ENCODE peak calls at places on chromosome 15, in ten cellular contexts. C, U, V, G, X, Q, M, W, P and Y are unnamed samples. For H3K9me3, the result is how much of the 10 kb centered on the place peaks cover.

GRCh38 chr15:96701876-96702275 is 371.4 kb downstream of the NR2F2 start:
- DNase-seq in C (no peak), U (no peak), V (no peak), G (no peak), X (no peak), Q (no peak), M (no peak), W (no peak), P (no peak), Y (no peak)

GRCh38 chr15:99504823-99505551 is 60.8 kb upstream of the MEF2A start:
- DNase-seq in C (peak), U (no peak), V (no peak), G (no peak), X (no peak), Q (no peak), M (no peak), W (no peak), P (no peak), Y (no peak)

GRCh38 chr15:54387808-54388207 is 409.6 kb downstream of the UNC13C start:
- DNase-seq in C (no peak), U (no peak), V (no peak), G (no peak), X (no peak), Q (no peak), M (no peak), W (no peak), P (no peak), Y (no peak)

GRCh38 chr15:46413799-46414198 is 779.0 kb downstream of the SQOR start:
- DNase-seq in C (peak), U (no peak), V (no peak), G (no peak), X (no peak), Q (no peak), M (no peak), W (no peak), P (no peak), Y (no peak)

GRCh38 chr15:84789762-84790161 is 27.4 kb upstream of the ALPK3 start:
- DNase-seq in C (no peak), U (no peak), V (no peak), G (peak), X (no peak), Q (no peak), M (no peak), W (no peak), P (no peak), Y (no peak)

GRCh38 chr15:42137461-42138261 is 18.8 kb downstream of the PLA2G4F start:
- DNase-seq in C (peak), U (no peak), V (no peak), G (peak), X (peak), Q (peak), M (peak), W (no peak), P (no peak), Y (peak)

GRCh38 chr15:55633731-55634130 is 45.6 kb upstream of the PYGO1 start:
- DNase-seq in C (peak), U (no peak), V (no peak), G (no peak), X (no peak), Q (no peak), M (no peak), W (no peak), P (no peak), Y (no peak)

GRCh38 chr15:54150255-54150654 is 172.0 kb downstream of the UNC13C start:
- DNase-seq in C (peak), U (no peak), V (no peak), G (no peak), X (no peak), Q (no peak), M (no peak), W (no peak), P (no peak), Y (no peak)

GRCh38 chr15:47820047-47820779 is 102.9 kb downstream of the SEMA6D start:
- DNase-seq in C (peak), U (no peak), V (no peak), G (no peak), X (no peak), Q (no peak), M (no peak), W (no peak), P (no peak), Y (no peak)

GRCh38 chr15:78174398-78174797 is 25.2 kb downstream of the IDH3A start:
- DNase-seq in C (no peak), U (no peak), V (no peak), G (no peak), X (no peak), Q (no peak), M (no peak), W (peak), P (no peak), Y (peak)

GRCh38 chr15:91952216-91952615 is 98.7 kb downstream of the SLCO3A1 start:
- DNase-seq in C (no peak), U (no peak), V (no peak), G (no peak), X (no peak), Q (no peak), M (no peak), W (no peak), P (no peak), Y (no peak)

GRCh38 chr15:67322481-67322880 is 67.9 kb downstream of the IQCH start:
- DNase-seq in C (peak), U (no peak), V (no peak), G (no peak), X (no peak), Q (no peak), M (no peak), W (no peak), P (no peak), Y (no peak)

GRCh38 chr15:72161351-72162132 is 36.0 kb downstream of the GRAMD2A start:
- DNase-seq in C (no peak), U (no peak), V (no peak), G (no peak), X (no peak), Q (no peak), M (no peak), W (no peak), P (no peak), Y (no peak)

GRCh38 chr15:87369269-87369668 is 887.3 kb downstream of the NTRK3 start:
- DNase-seq in C (peak), U (no peak), V (no peak), G (no peak), X (no peak), Q (no peak), M (no peak), W (no peak), P (no peak), Y (no peak)

GRCh38 chr15:81336568-81336967 is 12.6 kb upstream of the STARD5 start:
- DNase-seq in C (peak), U (no peak), V (no peak), G (no peak), X (peak), Q (peak), M (no peak), W (no peak), P (no peak), Y (no peak)

GRCh38 chr15:62879770-62880169 is 162.8 kb upstream of the TPM1 start:
- DNase-seq in C (no peak), U (no peak), V (no peak), G (no peak), X (no peak), Q (no peak), M (no peak), W (no peak), P (no peak), Y (no peak)

GRCh38 chr15:34514251-34514760 is 69.1 kb downstream of the GOLGA8B start:
- DNase-seq in C (no peak), U (peak), V (peak), G (peak), X (no peak), Q (peak), M (no peak), W (peak), P (peak), Y (no peak)

GRCh38 chr15:58269455-58270414 is 131.6 kb downstream of the AQP9 start:
- DNase-seq in C (peak), U (no peak), V (peak), G (peak), X (peak), Q (peak), M (no peak), W (peak), P (no peak), Y (peak)

GRCh38 chr15:64437982-64438381 is 22.4 kb upstream of the ZNF609 start:
- DNase-seq in C (no peak), U (no peak), V (no peak), G (no peak), X (no peak), Q (no peak), M (no peak), W (no peak), P (no peak), Y (no peak)

GRCh38 chr15:57551717-57552677 is 39.7 kb upstream of the MYZAP start:
- DNase-seq in C (peak), U (no peak), V (no peak), G (peak), X (no peak), Q (peak), M (peak), W (no peak), P (no peak), Y (no peak)

GRCh38 chr15:62020576-62021160 is 39.6 kb downstream of the VPS13C start:
- DNase-seq in C (peak), U (no peak), V (no peak), G (no peak), X (no peak), Q (no peak), M (no peak), W (no peak), P (no peak), Y (no peak)

GRCh38 chr15:38042707-38043445 is 108.4 kb downstream of the TMCO5A start:
- DNase-seq in C (no peak), U (no peak), V (no peak), G (no peak), X (no peak), Q (no peak), M (no peak), W (no peak), P (no peak), Y (peak)

GRCh38 chr15:28079313-28079969 is 19.7 kb downstream of the OCA2 start:
- DNase-seq in C (no peak), U (no peak), V (no peak), G (no peak), X (no peak), Q (no peak), M (no peak), W (no peak), P (no peak), Y (no peak)

GRCh38 chr15:31344824-31345605 is 18.4 kb downstream of the KLF13 start:
- DNase-seq in C (no peak), U (peak), V (peak), G (no peak), X (no peak), Q (no peak), M (no peak), W (peak), P (peak), Y (peak)

GRCh38 chr15:71812966-71813722 is 2.8 kb downstream of the NR2E3 start:
- DNase-seq in C (no peak), U (no peak), V (no peak), G (no peak), X (no peak), Q (no peak), M (no peak), W (no peak), P (no peak), Y (no peak)

GRCh38 chr15:69060744-69061143 is 46.2 kb downstream of the NOX5 start:
- DNase-seq in C (no peak), U (no peak), V (no peak), G (no peak), X (peak), Q (no peak), M (no peak), W (no peak), P (no peak), Y (no peak)

GRCh38 chr15:72599855-72600464 is 54.5 kb upstream of the GOLGA6B start:
- DNase-seq in C (peak), U (no peak), V (no peak), G (peak), X (peak), Q (peak), M (no peak), W (no peak), P (no peak), Y (peak)

GRCh38 chr15:76162050-76162425 is 102.3 kb downstream of the TMEM266 start:
- DNase-seq in C (no peak), U (no peak), V (no peak), G (no peak), X (no peak), Q (no peak), M (no peak), W (no peak), P (no peak), Y (no peak)

GRCh38 chr15:76160426-76161152 is 100.8 kb downstream of the TMEM266 start:
- DNase-seq in C (no peak), U (no peak), V (no peak), G (no peak), X (no peak), Q (no peak), M (no peak), W (no peak), P (no peak), Y (no peak)

GRCh38 chr15:76162784-76163428 is 103.1 kb downstream of the TMEM266 start:
- DNase-seq in C (no peak), U (no peak), V (no peak), G (no peak), X (no peak), Q (no peak), M (no peak), W (no peak), P (no peak), Y (no peak)

GRCh38 chr15:76159282-76159681 is 99.5 kb downstream of the TMEM266 start:
- DNase-seq in C (no peak), U (no peak), V (no peak), G (no peak), X (no peak), Q (no peak), M (no peak), W (no peak), P (no peak), Y (no peak)

DNA sequence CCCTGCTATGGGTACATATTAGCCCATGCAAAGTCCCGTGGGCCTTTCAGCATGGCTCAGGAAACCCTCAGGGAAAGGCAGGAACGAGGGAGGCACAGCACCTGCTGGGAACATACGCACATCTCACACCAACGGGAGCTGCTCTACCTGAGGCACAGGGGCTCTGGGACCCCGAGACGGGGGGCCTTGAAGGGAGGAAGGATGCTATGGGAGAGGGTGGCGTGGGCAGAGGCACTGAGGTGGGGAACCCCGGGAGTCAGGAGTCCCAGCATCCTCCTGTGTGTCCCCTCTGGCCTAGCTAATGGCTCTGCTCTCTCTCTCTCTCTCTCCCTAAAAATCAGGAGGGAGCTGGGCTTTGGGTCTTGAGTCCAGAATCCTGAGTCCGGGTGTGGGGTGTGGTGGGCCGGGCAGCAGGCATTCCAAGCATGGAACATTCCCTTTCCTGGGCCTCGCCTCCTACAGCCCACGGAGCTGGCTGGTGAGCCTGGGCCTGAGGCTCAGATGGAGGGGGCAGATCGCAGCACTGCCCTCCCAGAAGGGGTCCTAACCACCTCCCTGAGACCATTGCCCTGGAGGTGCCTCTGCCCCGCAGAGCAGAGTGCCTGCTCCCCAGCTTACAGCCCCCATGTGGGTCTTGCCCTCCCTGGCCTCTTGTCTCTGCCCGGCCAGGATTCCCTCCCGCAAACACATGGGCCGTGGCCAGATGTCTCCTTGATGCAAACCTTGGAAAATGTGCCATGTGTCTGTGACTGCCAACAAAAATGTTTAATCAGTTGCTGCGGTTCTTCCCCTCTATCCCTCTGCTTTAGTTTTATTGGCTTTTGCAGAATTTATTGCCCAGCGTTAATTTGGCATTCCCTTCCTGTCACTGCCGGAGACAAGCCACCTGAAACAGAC is 101.6 kb downstream of the TMEM266 start:
- DNase-seq in C (no peak), U (no peak), V (no peak), G (no peak), X (no peak), Q (no peak), M (no peak), W (no peak), P (no peak), Y (no peak)
- H3K4me3 ChIP-seq in C (no peak), U (no peak), V (no peak), G (no peak), X (no peak), Q (no peak), M (no peak), W (no peak), P (no peak), Y (no peak)

DNA sequence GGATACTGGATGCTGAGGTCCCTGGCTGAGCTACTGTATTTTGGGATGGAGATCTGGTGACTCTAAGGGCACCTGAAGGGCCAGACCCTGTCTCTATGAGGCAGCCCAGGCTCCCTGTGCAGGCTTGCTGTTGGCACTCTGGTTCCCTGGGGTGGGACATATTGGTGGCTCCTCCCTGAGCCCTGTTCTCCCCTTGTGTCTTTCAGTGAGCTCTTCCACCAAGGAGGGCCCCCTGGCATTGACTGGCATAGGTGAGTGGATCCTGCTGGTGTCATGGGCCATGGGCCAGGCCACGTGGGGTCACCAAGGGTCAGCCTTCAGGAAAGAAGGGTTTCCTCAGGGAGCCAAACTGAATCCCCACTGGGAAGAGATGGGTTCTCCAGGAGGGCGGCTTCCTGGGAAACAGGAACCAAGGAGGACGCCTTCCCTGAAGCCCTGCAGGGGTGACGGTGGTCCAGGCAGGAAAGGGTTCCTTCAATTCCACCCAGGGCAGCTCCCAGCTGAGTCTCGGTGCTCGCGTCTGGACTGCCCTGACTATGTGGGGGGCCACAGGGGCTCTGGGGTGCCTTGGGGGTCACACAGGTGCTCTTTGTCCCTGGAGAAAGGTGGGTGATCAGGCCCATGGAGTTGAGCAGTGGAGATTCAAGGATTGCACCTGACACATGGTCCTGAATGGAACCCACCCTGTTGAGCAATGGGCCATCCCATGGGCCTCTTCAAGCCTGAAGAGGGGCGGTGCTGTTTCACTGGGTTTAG is 220.4 kb downstream of the SNRPN start:
- DNase-seq in C (no peak), U (peak), V (peak), G (no peak), X (no peak), Q (no peak), M (peak), W (no peak), P (peak), Y (no peak)
- H3K9me3 ChIP-seq in C (half or more), U (half or more), V (half or more), G (under half), X (under half), Q (under half), M (under half), W (under half), P (under half), Y (under half)

GRCh38 chr15:70479056-70479455 is 284.3 kb downstream of the UACA start:
- DNase-seq in C (no peak), U (no peak), V (peak), G (no peak), X (no peak), Q (no peak), M (no peak), W (no peak), P (no peak), Y (no peak)
- H3K4me3 ChIP-seq in C (no peak), U (no peak), V (no peak), G (no peak), X (no peak), Q (no peak), M (no peak), W (no peak), P (no peak), Y (no peak)

GRCh38 chr15:22229971-22230815 is 149.9 kb downstream of the OR4M2 start:
- DNase-seq in C (no peak), U (no peak), V (no peak), G (no peak), X (no peak), Q (no peak), M (no peak), W (no peak), P (no peak), Y (no peak)

GRCh38 chr15:22224241-22224671 is 143.9 kb downstream of the OR4M2 start:
- DNase-seq in C (no peak), U (no peak), V (no peak), G (no peak), X (no peak), Q (no peak), M (no peak), W (no peak), P (no peak), Y (no peak)

GRCh38 chr15:22226034-22226790 is 145.9 kb downstream of the OR4M2 start:
- DNase-seq in C (no peak), U (no peak), V (no peak), G (no peak), X (no peak), Q (no peak), M (no peak), W (no peak), P (no peak), Y (no peak)

GRCh38 chr15:22227961-22228762 is 147.8 kb downstream of the OR4M2 start:
- DNase-seq in C (no peak), U (no peak), V (no peak), G (no peak), X (no peak), Q (no peak), M (no peak), W (no peak), P (no peak), Y (no peak)

DNA sequence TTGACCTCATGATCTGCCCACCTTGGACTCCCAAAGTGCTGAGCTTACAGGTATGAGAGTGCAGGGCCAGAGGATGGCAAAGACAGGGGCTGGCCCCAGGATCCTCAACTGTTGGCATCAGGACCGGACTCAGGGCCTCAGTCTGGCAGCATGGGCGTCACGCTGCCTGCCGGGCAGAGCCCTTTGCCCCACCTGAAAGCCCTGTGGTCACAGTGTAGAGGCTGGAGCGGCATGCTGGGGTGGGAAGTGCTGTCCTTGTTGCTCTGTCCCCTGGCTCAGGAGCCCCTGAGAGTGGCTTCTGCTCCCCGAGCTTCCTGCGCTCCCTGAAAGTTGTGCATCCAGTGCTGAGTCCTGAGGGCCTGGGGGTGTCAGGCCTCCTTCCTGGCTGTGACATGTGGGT is 147.1 kb downstream of the OR4M2 start:
- DNase-seq in C (no peak), U (no peak), V (no peak), G (no peak), X (no peak), Q (no peak), M (no peak), W (no peak), P (no peak), Y (no peak)
- H3K9me3 ChIP-seq in C (half or more), U (half or more), V (under half), G (under half), X (under half), Q (under half), M (under half), W (under half), P (under half), Y (under half)

GRCh38 chr15:83276661-83277060 is 7.8 kb downstream of the BNC1 start:
- DNase-seq in C (no peak), U (no peak), V (no peak), G (no peak), X (no peak), Q (no peak), M (no peak), W (no peak), P (no peak), Y (no peak)
- H3K4me3 ChIP-seq in C (no peak), U (no peak), V (no peak), G (no peak), X (no peak), Q (no peak), M (no peak), W (no peak), P (no peak), Y (no peak)

GRCh38 chr15:25171111-25171811 is 216.5 kb downstream of the SNRPN start:
- DNase-seq in C (no peak), U (no peak), V (peak), G (no peak), X (no peak), Q (no peak), M (no peak), W (no peak), P (peak), Y (peak)
- H3K9me3 ChIP-seq in C (under half), U (half or more), V (under half), G (under half), X (under half), Q (under half), M (under half), W (under half), P (under half), Y (under half)